ENCODE peak calls at places on chromosomes 13 and 19, in four cellular contexts. H, E, M and C are unnamed samples.

GRCh38 chr13:109336730-109337129 is 449.7 kb downstream of the IRS2 start:
- DNase-seq in M (no peak), H (no peak), E (no peak), C (no peak)

GRCh38 chr13:29543230-29544215 is 52.0 kb downstream of the SLC7A1 start:
- DNase-seq in E (no peak), H (no peak), M (no peak), C (no peak)

GRCh38 chr19:12937243-12938053 is 961 bp upstream of the CALR start:
- DNase-seq in E (no peak), M (no peak), H (no peak), C (peak; percentile 64)

GRCh38 chr19:34096020-34096915 is 76.0 kb upstream of the LSM14A start:
- DNase-seq in M (no peak), H (no peak), E (no peak), C (no peak)

GRCh38 chr19:6587998-6588507 is 2.9 kb downstream of the CD70 start:
- DNase-seq in M (no peak), E (no peak), H (no peak), C (no peak)

GRCh38 chr19:40312533-40312932 is 27.4 kb upstream of the AKT2 start:
- DNase-seq in H (no peak), E (peak; percentile 6), M (no peak), C (no peak)

GRCh38 chr13:111977184-111977516 is 89.8 kb upstream of the SOX1 start:
- DNase-seq in E (no peak), H (no peak), M (no peak), C (no peak)

GRCh38 chr19:19140476-19140875 is 2.2 kb upstream of the TMEM161A start:
- DNase-seq in E (no peak), H (no peak), M (no peak), C (no peak)

GRCh38 chr13:20685042-20685441 is 18.5 kb upstream of the IL17D start:
- DNase-seq in H (no peak), E (no peak), M (no peak), C (no peak)

GRCh38 chr19:33396701-33397535 is 23.4 kb downstream of the CEBPG start:
- DNase-seq in E (peak; percentile 71), M (no peak), H (peak; percentile 21), C (peak; percentile 87)

GRCh38 chr13:18961383-18962117 is 220.1 kb downstream of the TUBA3C start:
- DNase-seq in E (no peak), H (no peak), M (no peak), C (no peak)

GRCh38 chr13:18959229-18959628 is 222.4 kb downstream of the TUBA3C start:
- DNase-seq in H (no peak), E (no peak), M (no peak), C (no peak)

GRCh38 chr13:18959996-18960395 is 221.6 kb downstream of the TUBA3C start:
- DNase-seq in M (no peak), H (no peak), E (no peak), C (no peak)

GRCh38 chr13:18962168-18962734 is 219.4 kb downstream of the TUBA3C start:
- DNase-seq in M (no peak), E (no peak), H (no peak), C (no peak)

DNA sequence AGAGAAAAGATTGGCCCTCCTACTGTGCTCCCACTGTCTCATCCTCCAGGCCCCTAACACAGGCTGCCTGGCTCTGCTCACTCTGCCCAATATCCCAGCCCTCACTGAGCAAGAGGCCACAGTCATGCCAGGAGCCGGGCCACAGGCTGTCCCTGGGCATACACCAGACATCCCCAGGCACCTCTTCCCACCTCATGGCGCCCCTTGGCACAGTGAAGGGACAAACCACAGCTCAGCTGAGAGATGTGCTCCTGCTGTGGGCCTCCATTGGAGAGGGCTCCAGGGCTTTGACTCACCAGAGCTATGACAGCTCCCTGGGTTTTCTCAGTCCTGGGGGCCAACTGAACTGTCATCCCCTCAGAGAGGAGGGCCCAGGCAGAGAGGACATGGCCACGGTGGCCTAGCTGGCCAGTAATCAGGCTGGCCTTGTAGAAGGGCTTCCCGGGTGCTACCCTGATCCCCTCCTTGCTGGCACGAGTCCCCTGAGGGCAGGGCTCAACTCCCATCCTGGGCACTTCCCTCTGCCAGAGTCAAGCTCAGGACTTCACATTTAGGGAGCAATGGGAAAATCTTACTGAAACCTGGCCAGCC is 220.9 kb downstream of the TUBA3C start:
- DNase-seq in H (no peak), M (no peak), E (no peak), C (no peak)
- H3K9me3 ChIP-seq in H (peaks cover 79% of the 10 kb centered on the region), M (peaks cover 26% of the 10 kb centered on the region), E (peaks cover 55% of the 10 kb centered on the region), C (no peaks in the 10 kb centered on the region)

DNA sequence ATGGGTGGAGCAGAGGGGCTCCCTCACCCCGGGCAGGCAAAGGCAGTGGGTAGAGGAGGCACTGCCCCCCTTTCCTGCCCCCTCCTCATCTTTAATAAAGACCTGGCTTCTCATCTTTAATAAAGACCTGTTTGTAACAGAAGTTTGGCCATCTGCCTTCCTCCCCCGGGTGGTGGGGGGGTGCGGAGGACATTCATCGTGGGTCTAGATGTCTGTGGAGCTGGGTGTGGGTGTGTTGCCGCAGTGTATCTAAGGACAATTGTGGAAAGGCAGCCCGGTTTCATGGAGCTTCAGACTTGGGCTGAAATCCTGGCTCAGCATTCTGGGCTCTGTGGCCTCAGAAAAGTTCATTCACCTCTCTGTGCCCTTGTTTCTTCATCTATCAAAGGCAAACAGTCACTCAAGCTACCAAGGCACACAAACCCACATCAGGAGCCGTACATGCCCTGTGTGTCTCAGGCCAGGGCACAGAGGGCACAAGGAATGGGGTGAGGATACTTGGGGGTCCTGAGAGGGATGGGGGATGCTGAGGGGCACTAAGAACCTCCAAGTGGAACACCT is 8.8 kb upstream of the SWSAP1 start:
- DNase-seq in H (no peak), M (no peak), E (no peak), C (no peak)
- H3K36me3 ChIP-seq in H (no peaks in the 10 kb centered on the region), M (no peaks in the 10 kb centered on the region), E (peaks cover 75% of the 10 kb centered on the region), C (no peaks in the 10 kb centered on the region)

DNA sequence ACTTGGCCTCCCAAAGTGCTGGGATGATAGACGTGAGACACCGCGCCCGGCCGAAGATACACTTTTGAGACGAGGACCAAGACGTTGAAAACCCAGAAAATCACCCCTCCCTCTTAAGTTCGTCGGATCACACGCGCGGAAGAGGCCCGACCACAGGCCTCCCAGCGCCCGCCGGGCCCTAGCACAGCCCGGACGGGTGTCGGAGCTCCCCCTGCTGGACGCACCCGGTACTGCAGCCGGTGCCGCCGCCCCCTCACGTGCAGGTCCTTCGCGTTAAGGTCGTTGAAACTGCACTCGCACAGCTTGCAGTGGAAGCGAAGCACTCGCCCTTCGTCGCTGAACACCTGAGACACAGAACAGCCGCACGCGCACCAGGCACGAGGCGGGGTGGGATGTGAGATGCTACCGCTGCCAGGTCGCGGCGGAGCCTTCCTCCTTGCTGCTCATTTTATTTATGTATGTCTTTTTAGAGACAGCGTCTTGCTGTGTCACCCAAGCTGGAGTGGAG is 35.7 kb upstream of the MATK start:
- DNase-seq in M (no peak), E (peak; percentile 95), H (peak; percentile 87), C (peak; percentile 73)
- H3K9me3 ChIP-seq in M (no peaks in the 10 kb centered on the region), E (no peaks in the 10 kb centered on the region), H (no peaks in the 10 kb centered on the region), C (no peaks in the 10 kb centered on the region)

GRCh38 chr19:4495471-4495870 is 22.8 kb downstream of the PLIN4 start:
- DNase-seq in H (peak; percentile 49), M (no peak), E (no peak), C (no peak)

GRCh38 chr19:4493929-4494690 is 22.0 kb downstream of the HDGFL2 start:
- DNase-seq in M (no peak), E (peak; percentile 73), H (no peak), C (no peak)

GRCh38 chr19:4494691-4495064 is 22.6 kb downstream of the HDGFL2 start:
- DNase-seq in M (no peak), E (no peak), H (no peak), C (no peak)

GRCh38 chr19:4492337-4493103 is 20.4 kb downstream of the HDGFL2 start:
- DNase-seq in H (no peak), M (no peak), E (no peak), C (no peak)

DNA sequence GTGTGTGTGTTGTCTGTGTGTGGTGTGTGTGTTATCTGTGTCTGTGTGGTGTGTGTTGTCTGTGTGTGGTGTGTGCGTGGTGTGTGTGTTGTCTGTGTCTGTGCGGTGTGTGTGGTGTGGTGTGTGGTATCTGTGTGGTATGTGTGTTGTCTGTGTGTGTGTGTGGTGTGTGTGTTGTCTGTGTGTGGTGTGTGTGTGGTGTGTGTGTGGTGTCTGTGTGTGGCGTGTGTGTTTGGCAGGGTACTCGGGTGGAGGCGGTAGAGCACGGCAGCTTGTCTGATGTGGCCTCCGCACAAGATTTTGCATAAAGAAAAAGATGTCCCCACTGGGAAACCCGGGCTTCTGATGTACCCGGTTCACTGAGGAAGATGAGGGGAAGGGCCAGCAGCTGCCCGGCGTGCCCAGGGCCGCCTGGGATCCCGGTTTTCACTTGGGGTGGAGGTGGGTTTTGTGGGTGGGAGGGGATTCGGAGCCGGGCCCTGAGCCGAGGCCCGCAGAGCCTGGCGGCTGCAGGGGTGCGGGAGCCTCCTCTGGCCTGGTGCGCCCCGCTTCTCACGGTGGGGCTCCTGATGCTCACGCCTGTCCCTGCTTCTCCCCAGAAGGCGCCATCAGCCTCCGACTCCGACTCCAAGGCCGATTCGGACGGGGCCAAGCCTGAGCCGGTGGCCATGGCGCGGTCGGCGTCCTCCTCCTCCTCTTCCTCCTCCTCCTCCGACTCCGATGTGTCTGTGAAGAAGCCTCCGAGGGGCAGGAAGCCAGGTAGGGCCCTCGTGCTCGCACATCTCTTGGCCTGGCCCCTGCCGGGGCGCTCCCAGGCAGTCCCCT is 21.2 kb downstream of the HDGFL2 start:
- DNase-seq in M (no peak), E (no peak), H (no peak), C (no peak)
- H3K36me3 ChIP-seq in M (no peaks in the 10 kb centered on the region), E (peaks cover 87% of the 10 kb centered on the region), H (peaks cover 19% of the 10 kb centered on the region), C (peaks cover 9% of the 10 kb centered on the region)